ENCODE peak calls at places on chromosomes 4 and X, in nine cellular contexts. T is CD8-positive, alpha-beta T cell; G is ovary; L is A549; O is effector memory CD4-positive, alpha-beta T cell; S is uterus; U is lung; P is naive thymus-derived CD4-positive, alpha-beta T cell; R is heart left ventricle. J is an unnamed sample. For H3K4me1, the result is how much of the 10 kb centered on the place peaks cover.

GRCh38 chr4:139743027-139743426 is 77.4 kb downstream of the MGST2 start:
- DNase-seq in T (no peak), G (no peak), L (no peak), O (no peak), S (no peak), U (peak), P (no peak), R (no peak), J (no peak)

GRCh38 chr4:177404980-177405379 is 37.3 kb downstream of the AGA start:
- DNase-seq in T (no peak), G (no peak), L (no peak), O (no peak), S (no peak), U (no peak), P (no peak), R (no peak), J (peak)

GRCh38 chr4:24643774-24644520 is 59.6 kb upstream of the DHX15 start:
- DNase-seq in T (no peak), G (no peak), L (no peak), O (no peak), S (no peak), U (no peak), P (no peak), R (no peak), J (no peak)

GRCh38 chr4:140223056-140223810 is 69.2 kb upstream of the MAML3 start:
- DNase-seq in T (no peak), G (no peak), L (no peak), O (no peak), S (no peak), U (no peak), P (no peak), R (no peak), J (no peak)

GRCh38 chrX:134734343-134735001 is 76.2 kb upstream of the PLAC1 start:
- DNase-seq in T (no peak), G (peak), L (no peak), O (no peak), S (peak), U (no peak), P (no peak), R (no peak), J (no peak)

GRCh38 chr4:39855909-39856512 is 121.7 kb downstream of the PDS5A start:
- DNase-seq in T (no peak), G (no peak), L (peak), O (no peak), S (no peak), U (no peak), P (no peak), R (no peak), J (peak)

GRCh38 chr4:125044886-125045285 is 269.9 kb upstream of the FAT4 start:
- DNase-seq in T (no peak), G (no peak), L (no peak), O (no peak), S (no peak), U (no peak), P (no peak), R (no peak), J (no peak)

GRCh38 chr4:43757147-43757546 is 691.5 kb downstream of the KCTD8 start:
- DNase-seq in T (no peak), G (no peak), L (no peak), O (no peak), S (no peak), U (no peak), P (no peak), R (no peak), J (no peak)

GRCh38 chr4:107712236-107712635 is 7.8 kb downstream of the PAPSS1 start:
- DNase-seq in T (no peak), G (no peak), L (no peak), O (no peak), S (no peak), U (no peak), P (no peak), R (no peak), J (no peak)

GRCh38 chr4:169604903-169605331 is 7.5 kb downstream of the NEK1 start:
- DNase-seq in T (no peak), G (no peak), L (no peak), O (no peak), S (no peak), U (no peak), P (no peak), R (no peak), J (no peak)

GRCh38 chrX:16712116-16712824 is at the start of gene CTPS2:
- DNase-seq in T (peak), G (peak), L (peak), O (no peak), S (peak), U (peak), P (peak), R (peak), J (peak)

GRCh38 chr4:134308910-134309309 is 107.3 kb upstream of the PABPC4L start:
- DNase-seq in T (no peak), G (no peak), L (no peak), O (no peak), S (no peak), U (no peak), P (no peak), R (no peak), J (no peak)
- H3K4me1 ChIP-seq in T (under half), G (under half), L (under half), O (under half), S (under half), U (under half), P (under half), R (under half), J (under half)

GRCh38 chr4:4856071-4857000 is 3.1 kb upstream of the MSX1 start:
- DNase-seq in T (no peak), G (no peak), L (no peak), O (no peak), S (peak), U (no peak), P (no peak), R (peak), J (no peak)

GRCh38 chr4:4855293-4856070 is 4.0 kb upstream of the MSX1 start:
- DNase-seq in T (no peak), G (no peak), L (no peak), O (no peak), S (no peak), U (no peak), P (no peak), R (peak), J (no peak)

GRCh38 chr4:4853921-4854648 is 5.4 kb upstream of the MSX1 start:
- DNase-seq in T (no peak), G (no peak), L (no peak), O (no peak), S (no peak), U (no peak), P (no peak), R (peak), J (no peak)

GRCh38 chr4:4853371-4853823 is 6.1 kb upstream of the MSX1 start:
- DNase-seq in T (no peak), G (no peak), L (no peak), O (no peak), S (no peak), U (no peak), P (no peak), R (peak), J (no peak)

DNA sequence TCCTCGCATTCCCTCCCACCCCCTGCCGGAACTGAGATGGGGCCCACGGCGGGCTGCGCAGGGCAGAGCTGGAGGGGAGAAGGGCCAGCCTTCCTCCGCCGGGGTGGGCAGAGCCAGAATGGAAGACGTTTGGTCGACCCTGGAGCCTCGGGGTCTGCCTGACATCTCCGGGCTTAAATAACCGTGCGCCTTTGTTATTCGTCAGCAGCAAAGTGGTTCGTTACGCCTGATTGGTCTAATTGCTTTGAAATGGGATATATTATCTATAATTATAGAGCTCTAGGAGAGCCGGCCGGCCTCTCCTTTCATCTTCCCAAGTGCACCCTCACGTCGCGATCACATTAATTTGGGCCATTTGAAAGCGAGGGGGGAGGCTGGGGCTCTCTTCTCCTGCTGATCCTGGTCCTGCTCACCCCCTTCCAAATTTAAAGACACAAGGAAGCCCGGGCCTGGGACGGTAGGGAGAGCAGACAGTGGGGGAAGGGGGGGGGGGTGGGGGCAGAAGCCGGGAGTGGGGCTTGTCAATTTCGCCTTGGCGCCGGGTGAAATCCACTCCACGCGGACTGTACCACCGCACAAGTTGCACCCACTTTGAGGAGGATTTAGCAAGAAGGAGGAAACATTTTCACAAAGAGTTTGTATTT is 4.7 kb upstream of the MSX1 start:
- DNase-seq in T (no peak), G (no peak), L (no peak), O (no peak), S (peak), U (no peak), P (no peak), R (peak), J (no peak)
- H3K4me1 ChIP-seq in T (under half), G (under half), L (under half), O (under half), S (under half), U (under half), P (under half), R (half or more), J (under half)

GRCh38 chr4:41609851-41610250 is 71.9 kb downstream of the LIMCH1 start:
- DNase-seq in T (no peak), G (no peak), L (no peak), O (no peak), S (no peak), U (no peak), P (no peak), R (no peak), J (no peak)
- H3K4me1 ChIP-seq in T (under half), G (under half), L (under half), O (under half), S (under half), U (under half), P (under half), R (under half), J (under half)

GRCh38 chr4:101967697-101968346 is 177.3 kb downstream of the BANK1 start:
- DNase-seq in T (no peak), G (no peak), L (no peak), O (no peak), S (no peak), U (no peak), P (no peak), R (no peak), J (no peak)
- H3K4me1 ChIP-seq in T (under half), G (under half), L (half or more), O (under half), S (under half), U (under half), P (under half), R (under half), J (under half)

DNA sequence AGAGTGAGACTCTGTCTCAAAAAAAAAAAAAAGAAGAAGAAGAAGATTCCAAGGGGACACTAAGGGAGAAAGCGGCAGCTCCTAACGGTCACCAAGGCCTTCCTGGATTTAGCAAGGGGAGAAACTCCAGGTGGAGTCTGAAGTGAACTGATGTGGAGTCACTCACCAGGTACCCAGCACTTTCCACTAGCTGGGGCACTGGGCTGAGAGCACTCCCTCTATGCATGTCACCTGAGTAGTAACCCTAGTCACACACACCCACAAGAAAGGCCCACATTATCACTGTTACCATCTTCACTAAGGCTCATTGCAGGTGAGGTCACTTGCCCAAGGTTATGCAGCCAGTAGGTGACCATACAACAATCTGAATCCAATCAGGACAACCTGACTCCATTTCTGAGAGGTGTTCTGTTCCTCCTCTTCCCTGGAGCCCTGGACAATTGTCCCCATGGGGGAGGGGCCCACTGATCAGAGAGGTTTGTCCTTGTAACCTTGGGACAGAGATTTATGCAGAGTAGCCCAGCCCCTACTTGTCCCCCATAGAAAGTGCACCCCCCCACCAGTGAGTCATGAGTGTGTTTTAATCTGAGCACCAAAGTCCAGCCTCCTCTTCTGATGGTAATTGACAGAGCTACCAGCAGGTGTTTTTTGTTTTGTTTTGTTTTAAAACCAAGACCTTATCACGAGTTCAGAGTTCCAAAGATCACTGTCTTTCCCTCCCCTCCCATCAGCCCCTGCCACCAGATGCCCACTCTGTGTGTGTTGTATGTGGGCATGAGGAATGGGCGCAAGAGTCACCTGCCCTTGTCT is 5.9 kb upstream of the SASH3 start:
- DNase-seq in T (no peak), G (no peak), L (no peak), O (no peak), S (no peak), U (no peak), P (no peak), R (no peak), J (peak)
- H3K4me1 ChIP-seq in T (half or more), G (under half), L (under half), O (half or more), S (under half), U (under half), P (half or more), R (under half), J (under half)

J was measured in small intestine.